ENCODE peak calls at places on chromosomes 6 and 20, in nine cellular contexts. One of them, this sample, is unnamed.
A peak's percentile ranks its signal among the peaks of the same experiment; 100 is the strongest.

GRCh38 chr6:3707751-3708412 is 43.6 kb downstream of the PXDC1 start:
- DNase-seq in endothelial cell: no peak
- DNase-seq in PC-9: no peak
- DNase-seq in GM20000: no peak
- DNase-seq in WTC11: no peak
- DNase-seq in ovary: no peak
- DNase-seq in lower lobe of right lung: no peak
- DNase-seq in fibroblast of mammary gland: no peak
- DNase-seq in uterus: no peak
- DNase-seq in this sample: no peak

GRCh38 chr6:147648936-147649335 is 140.4 kb downstream of the SAMD5 start:
- DNase-seq in endothelial cell: no peak
- DNase-seq in PC-9: no peak
- DNase-seq in GM20000: no peak
- DNase-seq in WTC11: no peak
- DNase-seq in ovary: no peak
- DNase-seq in lower lobe of right lung: no peak
- DNase-seq in fibroblast of mammary gland: no peak
- DNase-seq in uterus: no peak
- DNase-seq in this sample: no peak

GRCh38 chr6:156984178-156984738 is 207.1 kb downstream of the ARID1B start:
- DNase-seq in endothelial cell: no peak
- DNase-seq in PC-9: peak; percentile 16
- DNase-seq in GM20000: peak; percentile 39
- DNase-seq in WTC11: no peak
- DNase-seq in ovary: no peak
- DNase-seq in lower lobe of right lung: no peak
- DNase-seq in fibroblast of mammary gland: no peak
- DNase-seq in uterus: no peak
- DNase-seq in this sample: no peak

GRCh38 chr20:10200329-10200728 is 18.3 kb upstream of the SNAP25 start:
- DNase-seq in endothelial cell: no peak
- DNase-seq in PC-9: no peak
- DNase-seq in GM20000: no peak
- DNase-seq in WTC11: no peak
- DNase-seq in ovary: no peak
- DNase-seq in lower lobe of right lung: no peak
- DNase-seq in fibroblast of mammary gland: no peak
- DNase-seq in uterus: no peak
- DNase-seq in this sample: no peak

GRCh38 chr20:17854307-17854903 is 114.2 kb downstream of the SNX5 start:
- DNase-seq in endothelial cell: peak; percentile 52
- DNase-seq in PC-9: peak; percentile 25
- DNase-seq in GM20000: no peak
- DNase-seq in WTC11: peak; percentile 68
- DNase-seq in ovary: peak; percentile 55
- DNase-seq in lower lobe of right lung: no peak
- DNase-seq in fibroblast of mammary gland: peak; percentile 54
- DNase-seq in uterus: no peak
- DNase-seq in this sample: peak; percentile 7

GRCh38 chr20:61859712-61860111 is 206.0 kb downstream of the TAF4 start:
- DNase-seq in endothelial cell: no peak
- DNase-seq in PC-9: no peak
- DNase-seq in GM20000: no peak
- DNase-seq in WTC11: no peak
- DNase-seq in ovary: no peak
- DNase-seq in lower lobe of right lung: no peak
- DNase-seq in fibroblast of mammary gland: no peak
- DNase-seq in uterus: no peak
- DNase-seq in this sample: no peak

GRCh38 chr20:22582960-22583772 is 1.2 kb downstream of the FOXA2 start:
- DNase-seq in endothelial cell: peak; percentile 24
- DNase-seq in PC-9: no peak
- DNase-seq in GM20000: no peak
- DNase-seq in WTC11: peak; percentile 41
- DNase-seq in ovary: no peak
- DNase-seq in lower lobe of right lung: peak; percentile 52
- DNase-seq in fibroblast of mammary gland: no peak
- DNase-seq in uterus: no peak
- DNase-seq in this sample: no peak

GRCh38 chr20:2521369-2522305 is 12.9 kb upstream of the ZNF343 start:
- DNase-seq in endothelial cell: peak; percentile 63
- DNase-seq in PC-9: no peak
- DNase-seq in GM20000: peak; percentile 57
- DNase-seq in WTC11: peak; percentile 64
- DNase-seq in ovary: peak; percentile 41
- DNase-seq in lower lobe of right lung: no peak
- DNase-seq in fibroblast of mammary gland: peak; percentile 49
- DNase-seq in uterus: no peak
- DNase-seq in this sample: no peak

GRCh38 chr6:44715188-44715587 is 327.7 kb downstream of the CDC5L start:
- DNase-seq in endothelial cell: no peak
- DNase-seq in PC-9: no peak
- DNase-seq in GM20000: no peak
- DNase-seq in WTC11: no peak
- DNase-seq in ovary: no peak
- DNase-seq in lower lobe of right lung: no peak
- DNase-seq in fibroblast of mammary gland: peak; percentile 40
- DNase-seq in uterus: no peak
- DNase-seq in this sample: no peak

DNA sequence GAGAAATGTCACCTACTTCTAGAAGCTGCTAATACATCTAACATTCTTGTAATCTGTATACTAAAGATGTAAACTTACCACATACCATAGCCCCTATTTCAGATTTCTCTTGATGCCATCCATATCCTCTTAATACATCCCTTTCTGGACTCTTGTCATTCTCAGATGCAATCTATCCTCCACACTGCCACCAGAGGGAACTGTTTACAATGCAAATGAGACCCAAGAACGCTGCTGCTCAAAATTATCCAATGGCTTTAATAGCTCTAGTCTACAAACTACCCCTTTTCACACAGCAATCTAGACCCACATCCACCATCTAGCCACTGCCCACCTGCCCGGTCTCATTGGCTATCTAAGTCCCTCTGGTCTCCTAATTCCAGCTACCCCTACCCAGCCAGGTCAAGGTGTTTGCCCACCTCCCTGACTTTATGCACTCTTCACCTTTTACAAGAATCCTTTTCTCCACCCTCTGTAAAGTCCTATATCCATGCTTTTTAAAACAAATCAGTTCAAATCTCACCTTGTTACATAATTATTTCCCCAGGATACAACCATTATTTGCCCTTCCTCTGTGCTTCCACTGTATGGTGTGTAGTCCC is 14.8 kb downstream of the FAXC start:
- DNase-seq in endothelial cell: peak; percentile 21
- DNase-seq in PC-9: peak; percentile 20
- DNase-seq in GM20000: peak; percentile 65
- DNase-seq in WTC11: no peak
- DNase-seq in ovary: no peak
- DNase-seq in lower lobe of right lung: no peak
- DNase-seq in fibroblast of mammary gland: peak; percentile 63
- DNase-seq in uterus: no peak
- DNase-seq in this sample: peak; percentile 40
- TF ChIP-seq CTCF in endothelial cell: no peak
- TF ChIP-seq CTCF in PC-9: peak; percentile 80
- TF ChIP-seq CTCF in GM20000: no peak
- TF ChIP-seq CTCF in WTC11: peak; percentile 32
- TF ChIP-seq CTCF in ovary: no peak
- TF ChIP-seq CTCF in lower lobe of right lung: peak; percentile 32
- TF ChIP-seq CTCF in fibroblast of mammary gland: peak; percentile 64
- TF ChIP-seq CTCF in uterus: no peak
- TF ChIP-seq CTCF in this sample: peak; percentile 68

DNA sequence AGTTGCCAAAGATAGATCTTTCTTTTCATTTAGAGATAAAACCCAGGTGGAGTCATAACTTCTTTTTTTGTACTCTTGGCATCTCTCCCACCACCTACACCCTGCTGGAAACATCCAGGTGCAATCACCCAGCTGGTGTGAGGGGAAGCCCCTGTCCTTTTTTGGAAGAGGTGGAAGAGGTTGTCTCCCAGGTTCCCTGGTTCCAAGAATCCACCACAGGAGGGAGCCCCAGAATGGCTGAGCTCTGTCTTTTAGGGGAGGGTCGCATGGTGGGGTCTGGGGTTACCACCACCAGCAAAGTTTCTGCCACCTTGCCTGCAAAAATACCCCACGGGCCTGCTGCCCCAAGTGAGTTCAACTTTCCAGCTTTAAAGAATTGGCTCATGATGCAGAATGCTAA is 10.8 kb downstream of the SMOC2 start:
- DNase-seq in endothelial cell: no peak
- DNase-seq in PC-9: no peak
- DNase-seq in GM20000: no peak
- DNase-seq in WTC11: peak; percentile 44
- DNase-seq in ovary: no peak
- DNase-seq in lower lobe of right lung: no peak
- DNase-seq in fibroblast of mammary gland: no peak
- DNase-seq in uterus: no peak
- DNase-seq in this sample: no peak
- TF ChIP-seq CTCF in endothelial cell: peak; percentile 28
- TF ChIP-seq CTCF in PC-9: peak; percentile 31
- TF ChIP-seq CTCF in GM20000: no peak
- TF ChIP-seq CTCF in WTC11: peak; percentile 22
- TF ChIP-seq CTCF in ovary: no peak
- TF ChIP-seq CTCF in lower lobe of right lung: peak; percentile 24
- TF ChIP-seq CTCF in fibroblast of mammary gland: peak; percentile 10
- TF ChIP-seq CTCF in uterus: peak; percentile 45
- TF ChIP-seq CTCF in this sample: peak; percentile 38

GRCh38 chr6:119355890-119356289 is 6.3 kb upstream of the MAN1A1 start:
- DNase-seq in endothelial cell: no peak
- DNase-seq in PC-9: no peak
- DNase-seq in GM20000: no peak
- DNase-seq in WTC11: no peak
- DNase-seq in ovary: no peak
- DNase-seq in lower lobe of right lung: no peak
- DNase-seq in fibroblast of mammary gland: no peak
- DNase-seq in uterus: no peak
- DNase-seq in this sample: no peak
- TF ChIP-seq CTCF in endothelial cell: no peak
- TF ChIP-seq CTCF in PC-9: no peak
- TF ChIP-seq CTCF in GM20000: no peak
- TF ChIP-seq CTCF in WTC11: no peak
- TF ChIP-seq CTCF in ovary: no peak
- TF ChIP-seq CTCF in lower lobe of right lung: no peak
- TF ChIP-seq CTCF in fibroblast of mammary gland: no peak
- TF ChIP-seq CTCF in uterus: no peak
- TF ChIP-seq CTCF in this sample: no peak

GRCh38 chr6:149860513-149860833 is 3.7 kb downstream of the LRP11 start:
- DNase-seq in endothelial cell: no peak
- DNase-seq in PC-9: no peak
- DNase-seq in GM20000: no peak
- DNase-seq in WTC11: no peak
- DNase-seq in ovary: no peak
- DNase-seq in lower lobe of right lung: no peak
- DNase-seq in fibroblast of mammary gland: no peak
- DNase-seq in uterus: no peak
- DNase-seq in this sample: no peak

GRCh38 chr6:149862901-149863595 is 1.1 kb downstream of the LRP11 start:
- DNase-seq in endothelial cell: peak; percentile 62
- DNase-seq in PC-9: peak; percentile 83
- DNase-seq in GM20000: peak; percentile 59
- DNase-seq in WTC11: peak; percentile 69
- DNase-seq in ovary: peak; percentile 52
- DNase-seq in lower lobe of right lung: peak; percentile 82
- DNase-seq in fibroblast of mammary gland: peak; percentile 50
- DNase-seq in uterus: peak; percentile 49
- DNase-seq in this sample: peak; percentile 83

GRCh38 chr6:149860834-149861602 is 3.1 kb downstream of the LRP11 start:
- DNase-seq in endothelial cell: no peak
- DNase-seq in PC-9: no peak
- DNase-seq in GM20000: no peak
- DNase-seq in WTC11: no peak
- DNase-seq in ovary: no peak
- DNase-seq in lower lobe of right lung: no peak
- DNase-seq in fibroblast of mammary gland: peak; percentile 47
- DNase-seq in uterus: no peak
- DNase-seq in this sample: no peak

GRCh38 chr6:149863596-149863845 is 638 bp downstream of the LRP11 start:
- DNase-seq in endothelial cell: no peak
- DNase-seq in PC-9: no peak
- DNase-seq in GM20000: no peak
- DNase-seq in WTC11: no peak
- DNase-seq in ovary: no peak
- DNase-seq in lower lobe of right lung: no peak
- DNase-seq in fibroblast of mammary gland: no peak
- DNase-seq in uterus: no peak
- DNase-seq in this sample: no peak

GRCh38 chr6:149861603-149862423 is 2.3 kb downstream of the LRP11 start:
- DNase-seq in endothelial cell: no peak
- DNase-seq in PC-9: no peak
- DNase-seq in GM20000: peak; percentile 15
- DNase-seq in WTC11: no peak
- DNase-seq in ovary: no peak
- DNase-seq in lower lobe of right lung: no peak
- DNase-seq in fibroblast of mammary gland: no peak
- DNase-seq in uterus: no peak
- DNase-seq in this sample: no peak
- TF ChIP-seq CTCF in endothelial cell: no peak
- TF ChIP-seq CTCF in PC-9: no peak
- TF ChIP-seq CTCF in GM20000: no peak
- TF ChIP-seq CTCF in WTC11: no peak
- TF ChIP-seq CTCF in ovary: no peak
- TF ChIP-seq CTCF in lower lobe of right lung: no peak
- TF ChIP-seq CTCF in fibroblast of mammary gland: no peak
- TF ChIP-seq CTCF in uterus: no peak
- TF ChIP-seq CTCF in this sample: no peak

DNA sequence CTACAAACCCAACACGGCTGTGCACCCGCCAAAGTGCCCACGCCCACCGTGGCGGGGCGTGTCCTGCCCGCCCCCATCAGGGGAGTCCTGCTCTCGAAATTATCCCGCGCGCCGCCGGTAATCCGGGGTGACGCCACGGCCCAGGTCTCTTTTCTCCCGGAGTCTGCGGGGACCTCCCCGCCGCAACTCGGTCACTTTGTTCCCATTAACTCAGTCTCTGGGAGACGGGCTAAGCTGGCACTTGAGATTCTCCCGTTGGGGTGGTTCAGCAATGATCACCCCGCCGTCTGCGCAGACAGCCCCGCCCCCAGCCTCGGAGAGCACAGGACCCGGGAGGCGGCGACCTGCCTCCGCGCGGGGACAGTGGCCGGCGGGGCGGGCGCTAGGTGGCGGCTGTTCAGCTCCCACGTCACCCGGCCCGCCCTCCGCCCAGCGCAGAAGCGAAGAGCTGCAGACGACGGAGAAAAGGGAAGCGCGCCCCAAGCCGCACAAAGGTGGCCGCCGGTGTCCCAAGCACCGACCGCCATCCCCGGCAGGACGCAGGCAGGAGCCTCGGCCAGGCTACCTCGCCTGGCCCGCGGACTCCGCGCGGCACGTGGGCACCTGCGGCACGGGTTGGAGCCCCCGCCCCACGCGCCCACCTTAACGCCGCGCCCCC is 31.5 kb downstream of the SF3B5 start:
- DNase-seq in endothelial cell: peak; percentile 60
- DNase-seq in PC-9: peak; percentile 81
- DNase-seq in GM20000: peak; percentile 95
- DNase-seq in WTC11: peak; percentile 78
- DNase-seq in ovary: peak; percentile 51
- DNase-seq in lower lobe of right lung: peak; percentile 96
- DNase-seq in fibroblast of mammary gland: peak; percentile 4
- DNase-seq in uterus: peak; percentile 38
- DNase-seq in this sample: peak; percentile 27
- TF ChIP-seq CTCF in endothelial cell: no peak
- TF ChIP-seq CTCF in PC-9: peak; percentile 36
- TF ChIP-seq CTCF in GM20000: no peak
- TF ChIP-seq CTCF in WTC11: no peak
- TF ChIP-seq CTCF in ovary: no peak
- TF ChIP-seq CTCF in lower lobe of right lung: peak; percentile 38
- TF ChIP-seq CTCF in fibroblast of mammary gland: no peak
- TF ChIP-seq CTCF in uterus: no peak
- TF ChIP-seq CTCF in this sample: peak; percentile 44